ENCODE peak calls at places on chromosomes 12 and 14, in seven cellular contexts. H is tibial artery, I is body of pancreas, E is MM.1S, G is left ventricle myocardium inferior, R is testis, C is H1. P is an unnamed sample. For H3K36me3, the result is how much of the 10 kb centered on the place peaks cover.

GRCh38 chr14:51534623-51535022 is 117.1 kb upstream of the FRMD6 start:
- DNase-seq in H (no peak), I (peak), E (no peak), G (no peak), R (no peak), C (no peak), P (no peak)

GRCh38 chr14:71467419-71467818 is 464.8 kb upstream of the RGS6 start:
- DNase-seq in H (no peak), I (no peak), E (no peak), G (no peak), R (no peak), C (no peak), P (no peak)

GRCh38 chr12:25053021-25053271 is 104.0 kb upstream of the BCAT1 start:
- DNase-seq in H (no peak), I (no peak), E (no peak), G (no peak), R (no peak), C (no peak), P (no peak)

GRCh38 chr14:90398315-90398811 is 1.5 kb downstream of the CALM1 start:
- DNase-seq in H (peak), I (peak), E (peak), G (no peak), R (peak), C (peak), P (peak)

GRCh38 chr12:110641512-110641911 is 27.6 kb downstream of the TCTN1 start:
- DNase-seq in H (no peak), I (no peak), E (no peak), G (peak), R (peak), C (no peak), P (peak)

GRCh38 chr12:132106921-132107320 is 37.2 kb downstream of the DDX51 start:
- DNase-seq in H (no peak), I (no peak), E (no peak), G (no peak), R (no peak), C (no peak), P (no peak)

GRCh38 chr14:105080161-105080560 is 14.9 kb upstream of the GPR132 start:
- DNase-seq in H (peak), I (peak), E (no peak), G (no peak), R (no peak), C (no peak), P (no peak)

GRCh38 chr14:50335389-50335788 is 23.3 kb downstream of the DMAC2L start:
- DNase-seq in H (peak), I (peak), E (no peak), G (peak), R (peak), C (no peak), P (peak)

GRCh38 chr14:32244404-32244803 is 41.3 kb upstream of the RNU6-8 start:
- DNase-seq in H (no peak), I (no peak), E (no peak), G (no peak), R (no peak), C (no peak), P (peak)

GRCh38 chr14:77301103-77301502 is 19.6 kb downstream of the POMT2 start:
- DNase-seq in H (peak), I (peak), E (no peak), G (peak), R (peak), C (peak), P (peak)

GRCh38 chr12:75974323-75975273 is 57.0 kb downstream of the PHLDA1 start:
- DNase-seq in H (no peak), I (no peak), E (no peak), G (no peak), R (no peak), C (no peak), P (no peak)

GRCh38 chr12:5706247-5706646 is 238.8 kb downstream of the ANO2 start:
- DNase-seq in H (no peak), I (no peak), E (no peak), G (no peak), R (no peak), C (no peak), P (no peak)

GRCh38 chr14:75636100-75636692 is 24.5 kb downstream of the ERG28 start:
- DNase-seq in H (no peak), I (no peak), E (no peak), G (no peak), R (no peak), C (no peak), P (no peak)

GRCh38 chr14:103127356-103127755 is 4.1 kb downstream of the TNFAIP2 start:
- DNase-seq in H (no peak), I (no peak), E (no peak), G (peak), R (no peak), C (peak), P (no peak)
- H3K4me3 ChIP-seq in H (peak), I (no peak), E (no peak), G (peak), R (no peak), C (no peak), P (no peak)

GRCh38 chr12:54240129-54240528 is 39.8 kb downstream of the CBX5 start:
- DNase-seq in H (no peak), I (no peak), E (no peak), G (no peak), R (no peak), C (no peak), P (no peak)
- H3K36me3 ChIP-seq in H (half or more), I (under half), E (under half), G (half or more), R (under half), C (under half), P (under half)

GRCh38 chr12:31119531-31120211 is 46.0 kb downstream of the DDX11 start:
- DNase-seq in H (no peak), I (no peak), E (no peak), G (no peak), R (no peak), C (peak), P (no peak)
- H3K4me3 ChIP-seq in H (no peak), I (no peak), E (no peak), G (peak), R (no peak), C (peak), P (peak)

GRCh38 chr12:20625531-20625930 is 69.6 kb upstream of the SLCO1C1 start:
- DNase-seq in H (no peak), I (no peak), E (no peak), G (no peak), R (no peak), C (no peak), P (no peak)

GRCh38 chr12:20616093-20616492 is 79.0 kb upstream of the SLCO1C1 start:
- DNase-seq in H (no peak), I (no peak), E (no peak), G (no peak), R (no peak), C (no peak), P (no peak)

GRCh38 chr12:20624718-20625117 is 70.4 kb upstream of the SLCO1C1 start:
- DNase-seq in H (no peak), I (no peak), E (no peak), G (no peak), R (no peak), C (no peak), P (peak)

DNA sequence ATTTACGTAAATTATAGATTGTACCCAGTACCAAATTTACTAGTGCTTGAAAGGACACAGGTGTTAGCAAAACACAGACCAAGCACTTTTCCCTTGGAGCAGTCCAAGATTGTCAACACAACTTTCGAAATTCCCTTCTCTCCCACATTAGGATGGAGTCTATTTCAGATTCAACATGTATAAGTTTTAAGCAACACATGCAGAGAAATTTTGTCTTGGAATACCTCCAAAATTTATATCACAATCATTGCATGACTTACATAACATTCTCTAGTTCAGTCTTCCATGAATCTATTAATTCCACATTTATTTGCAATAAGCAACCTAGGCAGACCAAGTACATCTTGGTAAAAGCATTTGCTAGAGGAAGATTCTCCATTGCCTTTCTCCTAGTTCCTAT is 74.8 kb upstream of the SLCO1C1 start:
- DNase-seq in H (no peak), I (no peak), E (no peak), G (no peak), R (no peak), C (no peak), P (no peak)
- H3K36me3 ChIP-seq in H (under half), I (under half), E (under half), G (half or more), R (under half), C (under half), P (under half)

GRCh38 chr14:63904724-63905123 is 51.9 kb downstream of the SYNE2 start:
- DNase-seq in H (no peak), I (no peak), E (no peak), G (no peak), R (no peak), C (no peak), P (no peak)

GRCh38 chr14:63905370-63905769 is 52.6 kb downstream of the SYNE2 start:
- DNase-seq in H (no peak), I (no peak), E (no peak), G (no peak), R (no peak), C (no peak), P (no peak)

GRCh38 chr14:63910593-63911363 is 58.0 kb downstream of the SYNE2 start:
- DNase-seq in H (no peak), I (no peak), E (no peak), G (no peak), R (no peak), C (no peak), P (peak)

GRCh38 chr14:63909984-63910383 is 57.2 kb downstream of the SYNE2 start:
- DNase-seq in H (no peak), I (no peak), E (no peak), G (no peak), R (no peak), C (no peak), P (no peak)

GRCh38 chr14:63908667-63909264 is 56.0 kb downstream of the SYNE2 start:
- DNase-seq in H (no peak), I (no peak), E (no peak), G (no peak), R (no peak), C (no peak), P (no peak)
- H3K4me3 ChIP-seq in H (no peak), I (no peak), E (peak), G (peak), R (no peak), C (no peak), P (no peak)

DNA sequence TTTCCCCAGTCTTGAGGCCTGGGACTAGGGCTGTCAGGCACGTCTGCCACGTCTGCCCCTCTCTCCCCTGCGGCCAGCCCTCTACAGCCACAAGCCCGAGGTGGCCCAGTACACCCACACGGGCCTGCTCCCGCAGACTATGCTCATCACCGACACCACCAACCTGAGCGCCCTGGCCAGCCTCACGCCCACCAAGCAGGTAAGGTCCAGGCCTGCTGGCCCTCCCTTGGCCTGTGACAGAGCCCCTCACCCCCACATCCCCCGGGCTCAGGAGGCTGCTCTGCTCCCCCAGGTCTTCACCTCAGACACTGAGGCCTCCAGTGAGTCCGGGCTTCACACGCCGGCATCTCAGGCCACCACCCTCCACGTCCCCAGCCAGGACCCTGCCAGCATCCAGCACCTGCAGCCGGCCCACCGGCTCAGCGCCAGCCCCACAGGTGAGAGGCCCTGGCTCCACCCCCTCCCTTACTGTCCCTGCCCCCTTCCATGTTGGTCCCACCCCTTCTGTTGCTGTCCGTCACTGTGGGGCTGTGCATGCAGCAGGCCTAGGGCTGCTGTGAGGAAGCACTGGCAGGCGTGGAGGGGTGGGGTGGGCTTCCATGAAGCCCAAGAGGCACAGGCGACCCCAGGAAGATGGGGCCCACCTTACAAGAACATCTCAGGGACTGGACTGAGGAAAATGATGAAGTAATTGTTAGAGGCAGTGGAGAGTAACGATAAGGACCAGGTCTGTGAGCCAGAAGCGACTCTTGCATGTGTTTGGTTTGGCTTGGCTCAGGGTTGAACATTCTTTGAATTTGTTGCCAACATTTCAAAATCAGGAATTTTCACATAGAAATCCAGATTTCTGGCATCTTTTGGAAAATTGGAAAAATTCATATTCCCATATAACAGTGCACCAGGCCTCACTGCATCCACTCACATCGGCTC is 16.8 kb downstream of the C12orf43 start:
- DNase-seq in H (no peak), I (peak), E (no peak), G (no peak), R (no peak), C (peak), P (peak)
- H3K36me3 ChIP-seq in H (under half), I (under half), E (under half), G (under half), R (under half), C (under half), P (under half)

DNA sequence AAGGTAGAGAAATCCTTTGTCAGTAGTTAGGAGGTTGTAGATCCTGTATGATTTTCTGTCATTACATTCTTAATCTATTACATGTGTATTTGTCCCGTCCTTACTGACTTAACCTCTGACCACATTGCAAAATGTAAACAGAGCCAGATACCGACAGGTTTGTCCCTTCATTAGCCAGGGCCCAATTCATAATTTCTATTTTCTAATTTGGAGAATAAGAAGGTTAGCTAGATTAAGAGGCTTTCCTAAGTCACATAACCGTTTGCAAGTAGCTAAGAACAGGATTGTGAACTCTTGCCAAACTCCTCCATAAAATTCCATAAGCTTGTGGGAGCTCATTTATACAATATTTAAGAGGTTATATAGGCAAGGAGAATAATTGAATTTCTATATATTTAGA is 352.6 kb downstream of the RAD51B start:
- DNase-seq in H (no peak), I (no peak), E (no peak), G (no peak), R (no peak), C (no peak), P (no peak)
- H3K4me3 ChIP-seq in H (no peak), I (no peak), E (no peak), G (no peak), R (no peak), C (no peak), P (no peak)

GRCh38 chr14:34845869-34846268 is 29.3 kb downstream of the BAZ1A start:
- DNase-seq in H (no peak), I (no peak), E (no peak), G (no peak), R (no peak), C (no peak), P (no peak)
- H3K36me3 ChIP-seq in H (under half), I (under half), E (under half), G (under half), R (under half), C (under half), P (under half)

DNA sequence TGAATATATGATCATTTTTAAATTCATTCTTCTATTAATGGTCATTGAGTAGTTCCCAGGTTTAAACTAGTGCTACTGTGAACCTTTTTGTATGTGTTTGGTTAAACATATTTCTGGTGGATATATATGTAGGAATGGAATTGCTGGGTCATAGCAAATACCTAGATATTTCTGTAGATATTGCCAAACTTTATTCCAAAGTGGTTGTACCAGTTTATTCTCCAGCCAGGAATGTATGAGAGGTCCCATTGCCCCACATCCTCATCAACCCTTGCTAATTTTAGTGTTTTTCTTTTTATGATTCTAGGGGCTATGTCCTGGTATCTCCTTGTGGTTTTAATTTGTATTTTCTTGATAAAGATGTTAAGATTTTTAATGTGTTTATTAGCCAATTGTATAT is 3.1 kb downstream of the VEZT start:
- DNase-seq in H (no peak), I (no peak), E (no peak), G (no peak), R (no peak), C (no peak), P (no peak)
- H3K4me3 ChIP-seq in H (no peak), I (no peak), E (no peak), G (no peak), R (no peak), C (no peak), P (no peak)